ENCODE peak calls at places on chromosome 18, in four cellular contexts. One of them, this sample, is unnamed.

GRCh38 chr18:54392621-54393023 is 34.9 kb downstream of the C18orf54 start:
- DNase-seq in coronary artery: no peak
- DNase-seq in lower lobe of right lung: no peak
- DNase-seq in B cell: peak
- DNase-seq in this sample: peak

GRCh38 chr18:49447810-49448745 is 12.4 kb downstream of the DYM start:
- DNase-seq in lower lobe of right lung: no peak
- DNase-seq in coronary artery: no peak
- DNase-seq in B cell: peak
- DNase-seq in this sample: no peak

GRCh38 chr18:62634991-62635630 is 80.2 kb upstream of the PHLPP1 start:
- DNase-seq in B cell: no peak
- DNase-seq in lower lobe of right lung: no peak
- DNase-seq in coronary artery: no peak
- DNase-seq in this sample: no peak

GRCh38 chr18:3500016-3500415 is 50.0 kb downstream of the TGIF1 start:
- DNase-seq in B cell: no peak
- DNase-seq in lower lobe of right lung: no peak
- DNase-seq in coronary artery: no peak
- DNase-seq in this sample: no peak

GRCh38 chr18:58998421-58999203 is 133.9 kb downstream of the ZNF532 start:
- DNase-seq in lower lobe of right lung: no peak
- DNase-seq in coronary artery: no peak
- DNase-seq in B cell: peak
- DNase-seq in this sample: no peak

GRCh38 chr18:21739604-21740473 is 753 bp upstream of the MIB1 start:
- DNase-seq in lower lobe of right lung: no peak
- DNase-seq in B cell: no peak
- DNase-seq in coronary artery: no peak
- DNase-seq in this sample: no peak

GRCh38 chr18:74342416-74343043 is 26.9 kb downstream of the C18orf63 start:
- DNase-seq in coronary artery: no peak
- DNase-seq in B cell: peak
- DNase-seq in lower lobe of right lung: no peak
- DNase-seq in this sample: no peak

GRCh38 chr18:54233228-54233625 is 8.8 kb upstream of the MBD2 start:
- DNase-seq in lower lobe of right lung: no peak
- DNase-seq in coronary artery: no peak
- DNase-seq in B cell: no peak
- DNase-seq in this sample: no peak

GRCh38 chr18:62187543-62188378 is 706 bp downstream of the RELCH start:
- DNase-seq in coronary artery: peak
- DNase-seq in lower lobe of right lung: peak
- DNase-seq in B cell: no peak
- DNase-seq in this sample: no peak

GRCh38 chr18:3923750-3924149 is 473.8 kb downstream of the TGIF1 start:
- DNase-seq in lower lobe of right lung: no peak
- DNase-seq in coronary artery: no peak
- DNase-seq in B cell: no peak
- DNase-seq in this sample: no peak

GRCh38 chr18:75530548-75531211 is 103.2 kb upstream of the SMIM21 start:
- DNase-seq in lower lobe of right lung: no peak
- DNase-seq in coronary artery: no peak
- DNase-seq in B cell: no peak
- DNase-seq in this sample: no peak

GRCh38 chr18:73669299-73669698 is 478.3 kb downstream of the FBXO15 start:
- DNase-seq in B cell: no peak
- DNase-seq in lower lobe of right lung: no peak
- DNase-seq in coronary artery: no peak
- DNase-seq in this sample: no peak

GRCh38 chr18:54923339-54923956 is 35.8 kb downstream of the CCDC68 start:
- DNase-seq in coronary artery: no peak
- DNase-seq in lower lobe of right lung: peak
- DNase-seq in B cell: no peak
- DNase-seq in this sample: no peak

GRCh38 chr18:59900222-59901128 is 679 bp downstream of the PMAIP1 start:
- DNase-seq in coronary artery: no peak
- DNase-seq in lower lobe of right lung: peak
- DNase-seq in B cell: peak
- DNase-seq in this sample: peak

GRCh38 chr18:42113529-42114191 is 158.6 kb downstream of the PIK3C3 start:
- DNase-seq in coronary artery: no peak
- DNase-seq in B cell: no peak
- DNase-seq in lower lobe of right lung: no peak
- DNase-seq in this sample: no peak

GRCh38 chr18:3511980-3512379 is 62.0 kb downstream of the TGIF1 start:
- DNase-seq in B cell: no peak
- DNase-seq in coronary artery: no peak
- DNase-seq in lower lobe of right lung: no peak
- DNase-seq in this sample: no peak

GRCh38 chr18:29176681-29177080 is 999.8 kb upstream of the CDH2 start:
- DNase-seq in coronary artery: no peak
- DNase-seq in lower lobe of right lung: no peak
- DNase-seq in B cell: no peak
- DNase-seq in this sample: no peak

GRCh38 chr18:13222371-13223281 is 4.1 kb downstream of the LDLRAD4 start:
- DNase-seq in lower lobe of right lung: peak
- DNase-seq in B cell: no peak
- DNase-seq in coronary artery: peak
- DNase-seq in this sample: no peak

GRCh38 chr18:11957636-11958035 is 23.7 kb upstream of the IMPA2 start:
- DNase-seq in coronary artery: no peak
- DNase-seq in B cell: no peak
- DNase-seq in lower lobe of right lung: no peak
- DNase-seq in this sample: no peak

GRCh38 chr18:10460414-10461018 is 6.1 kb downstream of the APCDD1 start:
- DNase-seq in B cell: no peak
- DNase-seq in lower lobe of right lung: no peak
- DNase-seq in coronary artery: no peak
- DNase-seq in this sample: no peak

GRCh38 chr18:57397440-57397839 is 37.7 kb upstream of the ONECUT2 start:
- DNase-seq in coronary artery: no peak
- DNase-seq in B cell: no peak
- DNase-seq in lower lobe of right lung: no peak
- DNase-seq in this sample: no peak

GRCh38 chr18:45435810-45436209 is 179.5 kb upstream of the SLC14A2 start:
- DNase-seq in coronary artery: no peak
- DNase-seq in B cell: no peak
- DNase-seq in lower lobe of right lung: no peak
- DNase-seq in this sample: no peak

GRCh38 chr18:79484661-79485621 is 89.2 kb downstream of the NFATC1 start:
- DNase-seq in coronary artery: no peak
- DNase-seq in lower lobe of right lung: peak
- DNase-seq in B cell: no peak
- DNase-seq in this sample: no peak

GRCh38 chr18:11751305-11752115 is 62.4 kb downstream of the GNAL start:
- DNase-seq in B cell: no peak
- DNase-seq in lower lobe of right lung: no peak
- DNase-seq in coronary artery: no peak
- DNase-seq in this sample: no peak

GRCh38 chr18:41391616-41392610 is 563.1 kb upstream of the PIK3C3 start:
- DNase-seq in lower lobe of right lung: peak
- DNase-seq in coronary artery: peak
- DNase-seq in B cell: no peak
- DNase-seq in this sample: no peak

GRCh38 chr18:63273170-63273925 is 46.2 kb downstream of the BCL2 start:
- DNase-seq in B cell: peak
- DNase-seq in coronary artery: no peak
- DNase-seq in lower lobe of right lung: no peak
- DNase-seq in this sample: no peak

GRCh38 chr18:49031511-49032188 is 80.9 kb upstream of the SMAD7 start:
- DNase-seq in B cell: peak
- DNase-seq in lower lobe of right lung: no peak
- DNase-seq in coronary artery: peak
- DNase-seq in this sample: no peak

GRCh38 chr18:48940854-48941531 is 9.8 kb downstream of the SMAD7 start:
- DNase-seq in B cell: peak
- DNase-seq in lower lobe of right lung: no peak
- DNase-seq in coronary artery: no peak
- DNase-seq in this sample: no peak

GRCh38 chr18:44568986-44569385 is 111.7 kb upstream of the SETBP1 start:
- DNase-seq in coronary artery: no peak
- DNase-seq in lower lobe of right lung: no peak
- DNase-seq in B cell: no peak
- DNase-seq in this sample: no peak

GRCh38 chr18:61896767-61897166 is 4.0 kb upstream of the RNF152 start:
- DNase-seq in lower lobe of right lung: no peak
- DNase-seq in B cell: no peak
- DNase-seq in coronary artery: no peak
- DNase-seq in this sample: no peak

GRCh38 chr18:52652451-52652850 is 312.5 kb downstream of the DCC start:
- DNase-seq in lower lobe of right lung: no peak
- DNase-seq in coronary artery: no peak
- DNase-seq in B cell: no peak
- DNase-seq in this sample: no peak

GRCh38 chr18:65659912-65660311 is 90.9 kb upstream of the CDH7 start:
- DNase-seq in B cell: no peak
- DNase-seq in coronary artery: no peak
- DNase-seq in lower lobe of right lung: no peak
- DNase-seq in this sample: no peak

GRCh38 chr18:45107425-45107824 is 426.7 kb downstream of the SETBP1 start:
- DNase-seq in B cell: no peak
- DNase-seq in lower lobe of right lung: no peak
- DNase-seq in coronary artery: no peak
- DNase-seq in this sample: no peak

GRCh38 chr18:31857516-31858106 is 85.3 kb downstream of the TRAPPC8 start:
- DNase-seq in coronary artery: no peak
- DNase-seq in B cell: no peak
- DNase-seq in lower lobe of right lung: no peak
- DNase-seq in this sample: no peak

DNA sequence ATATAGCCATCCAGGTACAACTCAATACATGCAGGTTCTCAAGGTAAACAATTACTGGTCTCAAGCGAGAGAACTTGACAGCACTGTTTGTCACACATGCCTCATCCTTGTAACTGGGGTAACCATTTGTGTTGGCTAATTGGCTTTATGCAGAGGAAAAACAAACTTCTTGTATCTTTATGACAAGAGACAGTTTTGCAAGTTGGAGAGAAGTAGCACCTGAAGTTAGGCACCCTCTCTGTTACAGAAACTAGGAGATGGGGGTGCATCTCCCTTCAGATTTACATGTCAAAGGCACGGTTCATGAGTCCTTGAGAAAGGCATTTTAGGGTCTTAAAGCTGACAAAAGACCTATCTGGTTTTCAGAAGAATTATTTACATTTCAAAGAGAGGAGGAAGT is 241.7 kb downstream of the CD226 start:
- DNase-seq in B cell: no peak
- DNase-seq in coronary artery: no peak
- DNase-seq in lower lobe of right lung: no peak
- DNase-seq in this sample: no peak
- TF ChIP-seq CTCF in B cell: no peak
- TF ChIP-seq CTCF in coronary artery: no peak
- TF ChIP-seq CTCF in lower lobe of right lung: no peak
- TF ChIP-seq CTCF in this sample: no peak

GRCh38 chr18:24731981-24732380 is 271.5 kb downstream of the HRH4 start:
- DNase-seq in coronary artery: no peak
- DNase-seq in B cell: no peak
- DNase-seq in lower lobe of right lung: no peak
- DNase-seq in this sample: no peak

GRCh38 chr18:24731158-24731557 is 270.7 kb downstream of the HRH4 start:
- DNase-seq in coronary artery: no peak
- DNase-seq in lower lobe of right lung: no peak
- DNase-seq in B cell: no peak
- DNase-seq in this sample: no peak

GRCh38 chr18:24736686-24737085 is 276.2 kb downstream of the HRH4 start:
- DNase-seq in coronary artery: no peak
- DNase-seq in lower lobe of right lung: no peak
- DNase-seq in B cell: no peak
- DNase-seq in this sample: no peak

GRCh38 chr18:24735504-24736243 is 275.2 kb downstream of the HRH4 start:
- DNase-seq in B cell: no peak
- DNase-seq in coronary artery: no peak
- DNase-seq in lower lobe of right lung: no peak
- DNase-seq in this sample: no peak

GRCh38 chr18:24734058-24734457 is 273.6 kb downstream of the HRH4 start:
- DNase-seq in coronary artery: no peak
- DNase-seq in B cell: no peak
- DNase-seq in lower lobe of right lung: no peak
- DNase-seq in this sample: no peak
- TF ChIP-seq CTCF in coronary artery: no peak
- TF ChIP-seq CTCF in B cell: no peak
- TF ChIP-seq CTCF in lower lobe of right lung: no peak
- TF ChIP-seq CTCF in this sample: peak

DNA sequence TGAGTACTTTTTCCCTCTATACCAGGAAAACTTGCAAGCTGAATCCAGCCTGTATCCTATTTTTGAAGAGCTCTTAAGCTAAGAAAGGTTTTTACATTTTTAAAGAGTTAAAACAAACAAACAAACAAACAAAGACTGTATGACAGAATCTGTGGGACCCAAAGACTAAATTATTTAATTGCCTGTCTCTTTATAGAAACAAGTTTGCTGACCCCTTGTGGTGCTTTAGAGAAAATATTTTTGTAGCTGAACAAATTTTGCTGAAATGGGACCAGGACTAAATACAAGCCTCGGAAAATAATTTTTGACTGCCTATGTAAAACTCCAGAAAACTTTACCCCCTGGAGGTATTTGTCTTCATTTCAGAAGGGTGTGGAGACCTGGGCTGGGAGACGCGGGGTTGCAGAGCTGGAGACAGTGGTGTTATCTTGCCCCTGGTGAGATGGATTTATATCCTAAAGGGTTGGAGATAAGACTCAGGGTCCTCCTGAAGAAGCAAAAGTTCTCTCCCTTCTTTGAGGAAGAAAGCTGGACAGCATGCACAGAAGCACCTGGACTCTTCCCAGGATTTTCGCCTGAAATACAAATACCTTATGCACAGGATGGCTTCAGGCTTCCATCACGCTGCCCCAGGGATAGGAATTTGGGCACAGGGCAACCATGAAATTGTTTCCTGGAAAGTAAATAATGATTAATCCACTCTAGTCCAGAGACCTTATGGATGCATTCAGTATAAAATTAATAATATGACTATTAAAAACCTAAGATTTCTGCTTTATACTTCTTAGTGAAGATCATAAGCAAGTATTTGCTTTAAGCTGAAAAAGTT is 54.3 kb downstream of the TMX3 start:
- DNase-seq in B cell: peak
- DNase-seq in lower lobe of right lung: no peak
- DNase-seq in coronary artery: no peak
- DNase-seq in this sample: peak
- TF ChIP-seq CTCF in B cell: peak
- TF ChIP-seq CTCF in lower lobe of right lung: peak
- TF ChIP-seq CTCF in coronary artery: peak
- TF ChIP-seq CTCF in this sample: peak

DNA sequence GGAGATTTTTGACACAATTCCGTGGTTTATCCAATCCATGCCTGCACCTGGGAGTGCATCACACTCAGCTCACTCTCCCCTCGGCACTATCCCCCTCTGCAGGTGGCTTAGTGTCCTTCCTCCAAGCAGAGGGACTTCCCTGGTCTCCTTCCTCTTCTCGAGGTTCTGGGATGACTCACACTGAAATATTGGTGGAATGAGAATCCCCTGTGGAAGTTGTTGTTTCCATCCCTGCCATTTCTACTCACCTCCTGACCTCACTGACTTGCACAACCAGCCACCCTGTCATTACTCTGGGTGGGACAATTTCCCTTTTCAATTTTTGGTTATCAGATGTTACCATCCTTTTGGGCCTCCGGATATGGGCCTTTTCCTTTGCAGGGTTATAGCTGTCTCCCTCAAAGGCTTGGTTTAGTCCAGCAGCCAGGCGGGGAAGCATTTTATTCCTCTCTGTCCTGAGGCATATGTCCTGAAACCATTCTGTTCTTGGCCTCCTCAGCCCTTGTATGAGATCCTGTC is 59.9 kb downstream of the PTPRM start:
- DNase-seq in coronary artery: no peak
- DNase-seq in lower lobe of right lung: no peak
- DNase-seq in B cell: no peak
- DNase-seq in this sample: no peak
- TF ChIP-seq CTCF in coronary artery: no peak
- TF ChIP-seq CTCF in lower lobe of right lung: peak
- TF ChIP-seq CTCF in B cell: no peak
- TF ChIP-seq CTCF in this sample: no peak

This sample was measured in D721Med.